ENCODE peak calls at places on chromosomes 13 and 19, in six cellular contexts. T, O, L, Q, K and A are unnamed samples. For H3K36me3, the result is how much of the 10 kb centered on the place peaks cover.

GRCh38 chr19:19475845-19476828 is 39.2 kb downstream of the TSSK6 start:
- DNase-seq in T (no peak), O (no peak), L (peak), Q (no peak), K (no peak), A (no peak)

GRCh38 chr13:23445794-23446193 is 12.3 kb upstream of the SACS start:
- DNase-seq in T (no peak), O (no peak), L (no peak), Q (no peak), K (no peak), A (no peak)

GRCh38 chr13:23758783-23759527 is 130.2 kb downstream of the MIPEP start:
- DNase-seq in T (no peak), O (no peak), L (no peak), Q (no peak), K (no peak), A (no peak)

GRCh38 chr13:91544723-91545122 is 146.3 kb downstream of the GPC5 start:
- DNase-seq in T (no peak), O (no peak), L (no peak), Q (no peak), K (no peak), A (no peak)

GRCh38 chr13:55761986-55762385 is 1378.7 kb upstream of the PRR20A start:
- DNase-seq in T (no peak), O (no peak), L (no peak), Q (no peak), K (no peak), A (no peak)

GRCh38 chr13:29964181-29964845 is 113.9 kb upstream of the UBL3 start:
- DNase-seq in T (no peak), O (no peak), L (no peak), Q (no peak), K (no peak), A (no peak)

GRCh38 chr19:50949792-50950320 is 3.0 kb downstream of the KLK5 start:
- DNase-seq in T (no peak), O (no peak), L (no peak), Q (no peak), K (no peak), A (no peak)

GRCh38 chr13:111937763-111938375 is 129.1 kb upstream of the SOX1 start:
- DNase-seq in T (no peak), O (no peak), L (no peak), Q (no peak), K (no peak), A (peak)

GRCh38 chr13:100534147-100534818 is 54.3 kb downstream of the GGACT start:
- DNase-seq in T (no peak), O (no peak), L (no peak), Q (no peak), K (no peak), A (no peak)

GRCh38 chr19:43584484-43584883 is 8.9 kb downstream of the PINLYP start:
- DNase-seq in T (no peak), O (no peak), L (no peak), Q (no peak), K (no peak), A (no peak)

GRCh38 chr19:4567584-4568071 is 8.1 kb upstream of the SEMA6B start:
- DNase-seq in T (peak), O (no peak), L (peak), Q (peak), K (peak), A (peak)

DNA sequence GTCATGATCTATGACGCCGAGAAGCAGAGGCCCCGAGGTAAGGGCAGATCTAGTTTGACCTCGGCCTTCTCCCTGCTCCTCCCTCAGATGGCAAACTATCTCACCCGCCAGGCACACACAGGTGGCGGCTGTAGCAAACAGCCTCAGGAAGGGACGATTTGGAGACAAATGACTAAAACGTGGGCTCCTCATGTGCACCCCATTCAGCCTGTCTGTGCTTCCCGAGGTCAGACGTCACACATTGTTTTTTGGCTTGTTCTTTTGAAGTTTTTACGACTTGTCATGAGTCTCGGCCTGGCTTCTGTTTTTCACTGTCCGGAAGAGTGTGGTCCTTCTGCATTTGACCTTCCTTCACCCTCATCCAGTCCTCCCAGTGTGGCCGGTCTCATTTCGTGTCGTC is 15.0 kb downstream of the DAZAP1 start:
- DNase-seq in T (no peak), O (no peak), L (no peak), Q (no peak), K (no peak), A (no peak)
- H3K36me3 ChIP-seq in T (half or more), O (half or more), L (under half), Q (half or more), K (half or more), A (half or more)

GRCh38 chr13:75373988-75374387 is 108.0 kb downstream of the TBC1D4 start:
- DNase-seq in T (no peak), O (no peak), L (no peak), Q (no peak), K (no peak), A (no peak)

GRCh38 chr13:75376792-75377402 is 105.1 kb downstream of the TBC1D4 start:
- DNase-seq in T (no peak), O (no peak), L (no peak), Q (no peak), K (no peak), A (no peak)

GRCh38 chr13:75372517-75372916 is 109.5 kb downstream of the TBC1D4 start:
- DNase-seq in T (peak), O (no peak), L (no peak), Q (peak), K (no peak), A (no peak)

GRCh38 chr13:75372923-75373841 is 108.8 kb downstream of the TBC1D4 start:
- DNase-seq in T (no peak), O (no peak), L (no peak), Q (no peak), K (peak), A (no peak)

GRCh38 chr13:75375329-75375728 is 106.6 kb downstream of the TBC1D4 start:
- DNase-seq in T (no peak), O (no peak), L (no peak), Q (no peak), K (no peak), A (no peak)
- TF ChIP-seq CTCF in T (no peak), O (no peak), L (no peak), Q (no peak), K (no peak), A (no peak)

GRCh38 chr19:11102944-11103343 is 13.7 kb downstream of the LDLR start:
- DNase-seq in T (no peak), O (no peak), L (no peak), Q (no peak), K (peak), A (peak)

GRCh38 chr19:11111771-11112144 is 22.5 kb downstream of the LDLR start:
- DNase-seq in T (no peak), O (no peak), L (no peak), Q (no peak), K (no peak), A (no peak)

GRCh38 chr19:11111117-11111770 is 22.0 kb downstream of the LDLR start:
- DNase-seq in T (no peak), O (no peak), L (no peak), Q (no peak), K (no peak), A (no peak)

GRCh38 chr19:11105014-11105636 is 15.9 kb downstream of the LDLR start:
- DNase-seq in T (no peak), O (no peak), L (no peak), Q (no peak), K (no peak), A (no peak)

DNA sequence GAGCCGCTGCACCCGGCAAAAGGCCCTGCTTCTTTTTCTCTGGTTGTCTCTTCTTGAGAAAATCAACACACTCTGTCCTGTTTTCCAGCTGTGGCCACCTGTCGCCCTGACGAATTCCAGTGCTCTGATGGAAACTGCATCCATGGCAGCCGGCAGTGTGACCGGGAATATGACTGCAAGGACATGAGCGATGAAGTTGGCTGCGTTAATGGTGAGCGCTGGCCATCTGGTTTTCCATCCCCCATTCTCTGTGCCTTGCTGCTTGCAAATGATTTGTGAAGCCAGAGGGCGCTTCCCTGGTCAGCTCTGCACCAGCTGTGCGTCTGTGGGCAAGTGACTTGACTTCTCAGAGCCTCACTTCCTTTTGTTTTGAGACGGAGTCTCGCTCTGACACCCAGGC is 17.2 kb downstream of the LDLR start:
- DNase-seq in T (no peak), O (no peak), L (no peak), Q (peak), K (peak), A (no peak)
- H3K36me3 ChIP-seq in T (half or more), O (half or more), L (half or more), Q (half or more), K (half or more), A (half or more)

GRCh38 chr19:49389406-49389805 is 1.4 kb downstream of the KASH5 start:
- DNase-seq in T (no peak), O (no peak), L (no peak), Q (no peak), K (no peak), A (no peak)

GRCh38 chr19:49390978-49391304 is 2.9 kb downstream of the KASH5 start:
- DNase-seq in T (no peak), O (no peak), L (no peak), Q (no peak), K (no peak), A (no peak)

GRCh38 chr19:49390131-49390977 is 2.3 kb downstream of the KASH5 start:
- DNase-seq in T (no peak), O (no peak), L (peak), Q (no peak), K (no peak), A (no peak)

GRCh38 chr19:49393871-49394270 is 5.8 kb downstream of the KASH5 start:
- DNase-seq in T (no peak), O (no peak), L (no peak), Q (no peak), K (no peak), A (no peak)

GRCh38 chr19:49391581-49392399 is 3.7 kb downstream of the KASH5 start:
- DNase-seq in T (peak), O (peak), L (peak), Q (peak), K (peak), A (peak)
- TF ChIP-seq CTCF in T (peak), O (peak), L (peak), Q (peak), K (peak), A (peak)

GRCh38 chr19:11020423-11020822 is 59.6 kb downstream of the SMARCA4 start:
- DNase-seq in T (no peak), O (no peak), L (no peak), Q (no peak), K (no peak), A (no peak)
- H3K36me3 ChIP-seq in T (half or more), O (half or more), L (half or more), Q (half or more), K (half or more), A (half or more)

GRCh38 chr19:1860133-1860775 is 3.1 kb downstream of the KLF16 start:
- DNase-seq in T (peak), O (no peak), L (no peak), Q (peak), K (no peak), A (no peak)
- TF ChIP-seq CTCF in T (peak), O (no peak), L (no peak), Q (no peak), K (no peak), A (no peak)

DNA sequence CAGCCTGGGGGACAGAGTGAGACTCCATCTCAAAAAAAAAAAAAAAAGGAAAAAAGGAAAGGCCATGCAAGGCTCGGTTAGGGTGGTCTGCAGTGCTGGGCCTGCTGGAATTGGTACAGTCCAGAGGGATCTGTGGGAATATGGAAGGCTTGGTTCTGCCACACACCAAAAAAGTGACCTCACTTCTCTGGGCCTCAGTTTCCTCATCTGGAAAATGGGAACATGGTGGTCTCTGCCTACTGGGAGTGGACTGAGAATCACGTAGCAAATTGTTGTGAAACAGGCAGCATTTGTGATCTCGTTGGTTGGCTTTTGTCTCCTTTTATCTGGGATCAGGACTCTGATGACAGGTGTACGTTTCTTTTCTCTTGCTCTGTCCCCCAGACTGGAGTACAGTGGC is 7.5 kb downstream of the DNM2 start:
- DNase-seq in T (no peak), O (no peak), L (no peak), Q (no peak), K (no peak), A (no peak)
- H3K36me3 ChIP-seq in T (under half), O (under half), L (under half), Q (under half), K (under half), A (under half)

GRCh38 chr19:40420451-40420765 is 5.4 kb downstream of the SERTAD1 start:
- DNase-seq in T (no peak), O (no peak), L (no peak), Q (no peak), K (no peak), A (no peak)
- TF ChIP-seq CTCF in T (no peak), O (no peak), L (no peak), Q (no peak), K (no peak), A (no peak)

DNA sequence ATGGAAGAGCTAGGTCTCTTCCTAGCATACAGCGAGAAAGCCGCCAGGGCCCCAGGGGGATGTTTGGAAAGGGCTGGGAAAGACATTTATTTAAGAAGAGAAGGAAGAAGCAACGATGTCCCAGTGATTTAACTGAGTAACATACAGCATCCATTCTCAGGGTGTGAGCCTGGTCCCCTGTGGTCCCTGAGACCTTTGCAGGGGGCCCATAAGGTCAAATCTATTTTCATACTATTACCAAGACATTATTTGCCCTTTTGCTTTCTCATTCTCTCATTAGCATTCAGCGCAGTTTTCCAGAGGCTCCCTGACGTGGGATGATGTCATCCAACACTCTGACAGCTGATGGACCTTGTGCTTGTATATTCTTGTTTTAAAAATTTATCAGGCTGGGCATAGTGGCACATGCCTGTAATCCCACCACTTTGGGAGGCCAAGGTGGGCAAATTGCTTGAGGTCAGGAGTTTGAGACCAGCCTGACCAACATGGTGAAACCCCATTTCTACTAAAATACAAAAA is 18.3 kb upstream of the HNRNPUL1 start:
- DNase-seq in T (no peak), O (no peak), L (no peak), Q (no peak), K (no peak), A (no peak)
- H3K36me3 ChIP-seq in T (half or more), O (half or more), L (under half), Q (half or more), K (half or more), A (half or more)

DNA sequence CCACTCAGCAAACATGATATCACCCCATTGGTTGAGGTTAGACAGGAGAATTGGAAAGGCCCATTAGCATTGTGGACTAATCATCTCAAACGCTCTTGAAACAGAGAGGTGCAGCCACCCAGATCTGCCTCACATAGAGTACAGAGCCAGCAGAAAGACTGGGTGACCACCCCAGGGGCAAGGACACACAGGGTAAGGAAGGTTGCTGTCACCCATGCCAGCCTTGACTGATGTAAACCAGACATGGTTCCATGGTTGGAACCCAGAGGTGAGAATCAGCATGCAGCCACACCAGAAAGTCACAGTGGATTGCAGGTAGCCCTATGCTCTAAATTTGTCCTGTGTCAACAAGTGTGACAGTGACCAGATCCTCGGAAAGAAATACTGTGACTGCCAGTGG is 1268.8 kb downstream of the EFNB2 start:
- DNase-seq in T (no peak), O (no peak), L (no peak), Q (no peak), K (no peak), A (no peak)
- TF ChIP-seq CTCF in T (no peak), O (no peak), L (no peak), Q (no peak), K (no peak), A (no peak)